ENCODE peak calls at places on chromosomes 11 and 22, in eight cellular contexts. C, X, Q, D, L, P, B and O are unnamed samples.

GRCh38 chr11:126992065-126992803 is 8.3 kb downstream of the KIRREL3 start:
- DNase-seq in C (no peak), X (no peak), Q (no peak), D (no peak), L (peak; percentile 74), P (no peak), B (peak; percentile 100), O (no peak)

GRCh38 chr11:1773131-1773510 is 9.4 kb upstream of the CTSD start:
- DNase-seq in C (peak; percentile 10), X (peak; percentile 13), Q (no peak), D (no peak), L (no peak), P (no peak), B (no peak), O (no peak)

GRCh38 chr11:17313349-17314231 is 37.1 kb downstream of the NUCB2 start:
- DNase-seq in C (no peak), X (no peak), Q (no peak), D (no peak), L (no peak), P (no peak), B (peak; percentile 8), O (no peak)

GRCh38 chr11:126231725-126232459 is 20.3 kb downstream of the FAM118B start:
- DNase-seq in C (no peak), X (no peak), Q (no peak), D (no peak), L (no peak), P (no peak), B (no peak), O (no peak)

GRCh38 chr11:72451836-72452376 is 17.6 kb upstream of the CLPB start:
- DNase-seq in C (no peak), X (peak; percentile 25), Q (no peak), D (no peak), L (no peak), P (no peak), B (no peak), O (no peak)

GRCh38 chr22:34004058-34004457 is 83.8 kb upstream of the LARGE1 start:
- DNase-seq in C (no peak), X (no peak), Q (no peak), D (no peak), L (no peak), P (no peak), B (no peak), O (no peak)

GRCh38 chr11:117193130-117194020 is 5.8 kb upstream of the TAGLN start:
- DNase-seq in C (no peak), X (no peak), Q (no peak), D (no peak), L (no peak), P (no peak), B (no peak), O (no peak)

GRCh38 chr11:129595043-129595962 is 219.7 kb downstream of the BARX2 start:
- DNase-seq in C (no peak), X (no peak), Q (no peak), D (no peak), L (no peak), P (no peak), B (no peak), O (no peak)

GRCh38 chr22:37211853-37212173 is 464 bp downstream of the SSTR3 start:
- DNase-seq in C (no peak), X (no peak), Q (no peak), D (no peak), L (no peak), P (no peak), B (no peak), O (no peak)

GRCh38 chr22:38086001-38086845 is 2.2 kb upstream of the SLC16A8 start:
- DNase-seq in C (no peak), X (no peak), Q (no peak), D (no peak), L (no peak), P (no peak), B (no peak), O (peak; percentile 61)

GRCh38 chr22:44454113-44454769 is 43.8 kb downstream of the RTL6 start:
- DNase-seq in C (no peak), X (no peak), Q (no peak), D (no peak), L (no peak), P (no peak), B (no peak), O (no peak)

GRCh38 chr22:40237241-40237640 is 59.5 kb downstream of the TNRC6B start:
- DNase-seq in C (no peak), X (no peak), Q (no peak), D (no peak), L (no peak), P (no peak), B (no peak), O (no peak)

GRCh38 chr11:92852946-92853345 is 116.5 kb upstream of the MTNR1B start:
- DNase-seq in C (no peak), X (no peak), Q (no peak), D (no peak), L (no peak), P (no peak), B (peak; percentile 55), O (no peak)

GRCh38 chr11:94975599-94975998 is 2.1 kb downstream of the KDM4D start:
- DNase-seq in C (no peak), X (no peak), Q (no peak), D (no peak), L (no peak), P (no peak), B (no peak), O (no peak)

GRCh38 chr22:22042009-22042408 is 59.4 kb upstream of the TOP3B start:
- DNase-seq in C (no peak), X (no peak), Q (no peak), D (no peak), L (peak; percentile 12), P (no peak), B (no peak), O (no peak)

GRCh38 chr11:119666463-119667131 is 62.4 kb downstream of the NECTIN1 start:
- DNase-seq in C (peak; percentile 71), X (peak; percentile 61), Q (peak; percentile 17), D (peak; percentile 45), L (peak; percentile 23), P (peak; percentile 37), B (peak; percentile 77), O (peak; percentile 74)

GRCh38 chr11:121672630-121673487 is 220.1 kb upstream of the SORL1-AS1 start:
- DNase-seq in C (no peak), X (peak; percentile 30), Q (no peak), D (no peak), L (no peak), P (no peak), B (no peak), O (no peak)

GRCh38 chr22:24200616-24201212 is 19.4 kb downstream of the SUSD2 start:
- DNase-seq in C (no peak), X (no peak), Q (no peak), D (no peak), L (no peak), P (no peak), B (peak; percentile 66), O (no peak)

GRCh38 chr11:790721-791564 is 1.1 kb upstream of the CEND1 start:
- DNase-seq in C (no peak), X (no peak), Q (no peak), D (no peak), L (peak; percentile 59), P (no peak), B (no peak), O (no peak)

GRCh38 chr22:46069518-46070214 is 80.7 kb upstream of the PPARA start:
- DNase-seq in C (peak; percentile 91), X (peak; percentile 91), Q (no peak), D (no peak), L (peak; percentile 94), P (peak; percentile 21), B (peak; percentile 94), O (peak; percentile 72)